ENCODE peak calls at places on chromosomes 1 and 21, in eight cellular contexts. M is MV-4-11, K is NCI-H1092 treated with DMSO at 0.1 percent for 48 hours, X is NT2/D1, S is fibroblast of lung, C is left lung, H is GM12878, V is activated T-helper 1 cell treated with Interleukin-2 at 50 U/mL for 16 hours. J is an unnamed sample.

GRCh38 chr1:2917284-2917683 is 104.0 kb upstream of the ACTRT2 start:
- DNase-seq in M (no peak), K (no peak), X (no peak), S (no peak), C (no peak), H (no peak), V (no peak), J (no peak)

GRCh38 chr1:29912413-29912812 is 676.1 kb downstream of the PTPRU start:
- DNase-seq in M (peak; percentile 47), K (peak; percentile 23), X (no peak), S (peak; percentile 53), C (no peak), H (no peak), V (no peak), J (peak; percentile 37)

GRCh38 chr21:32818411-32818810 is 46.9 kb upstream of the PAXBP1 start:
- DNase-seq in M (no peak), K (no peak), X (no peak), S (no peak), C (no peak), H (no peak), V (no peak), J (no peak)

GRCh38 chr1:207890136-207890738 is 20.7 kb downstream of the CD34 start:
- DNase-seq in M (peak; percentile 93), K (no peak), X (no peak), S (peak; percentile 70), C (peak; percentile 70), H (no peak), V (no peak), J (peak; percentile 68)

GRCh38 chr21:39730418-39731107 is 14.4 kb upstream of the IGSF5 start:
- DNase-seq in M (no peak), K (no peak), X (no peak), S (no peak), C (no peak), H (no peak), V (no peak), J (no peak)

GRCh38 chr21:38702196-38702595 is 103.5 kb upstream of the ETS2 start:
- DNase-seq in M (no peak), K (peak; percentile 71), X (no peak), S (no peak), C (no peak), H (no peak), V (no peak), J (no peak)

GRCh38 chr1:109864960-109865611 is 45.6 kb upstream of the CSF1 start:
- DNase-seq in M (no peak), K (no peak), X (peak; percentile 40), S (peak; percentile 69), C (no peak), H (no peak), V (no peak), J (no peak)

GRCh38 chr1:246602194-246602593 is 35.9 kb downstream of the CNST start:
- DNase-seq in M (peak; percentile 57), K (no peak), X (no peak), S (no peak), C (no peak), H (no peak), V (no peak), J (peak; percentile 44)

GRCh38 chr21:45554477-45555175 is 12.4 kb upstream of the SLC19A1 start:
- DNase-seq in M (peak; percentile 38), K (peak; percentile 65), X (peak; percentile 47), S (peak; percentile 58), C (peak; percentile 90), H (peak; percentile 23), V (peak; percentile 85), J (peak; percentile 81)

GRCh38 chr1:235067396-235068154 is 61.1 kb downstream of the TOMM20 start:
- DNase-seq in M (peak; percentile 77), K (no peak), X (no peak), S (peak; percentile 98), C (peak; percentile 89), H (no peak), V (no peak), J (peak; percentile 64)

GRCh38 chr1:14010431-14010830 is 310.4 kb downstream of the PRDM2 start:
- DNase-seq in M (no peak), K (no peak), X (no peak), S (no peak), C (no peak), H (no peak), V (no peak), J (peak; percentile 4)

GRCh38 chr1:229975047-229975446 is 92.0 kb upstream of the GALNT2 start:
- DNase-seq in M (no peak), K (no peak), X (no peak), S (no peak), C (no peak), H (no peak), V (no peak), J (no peak)

GRCh38 chr1:19728413-19729145 is 63.9 kb downstream of the HTR6 start:
- DNase-seq in M (no peak), K (no peak), X (no peak), S (no peak), C (no peak), H (no peak), V (no peak), J (no peak)

GRCh38 chr1:218330043-218330623 is 15.0 kb upstream of the TGFB2 start:
- DNase-seq in M (no peak), K (peak; percentile 51), X (no peak), S (peak; percentile 69), C (no peak), H (no peak), V (no peak), J (peak; percentile 45)

GRCh38 chr1:184664042-184664659 is 90.5 kb downstream of the EDEM3 start:
- DNase-seq in M (peak; percentile 4), K (peak; percentile 84), X (peak; percentile 86), S (peak; percentile 78), C (peak; percentile 81), H (no peak), V (no peak), J (peak; percentile 64)

GRCh38 chr1:241849345-241849695 is 1.3 kb downstream of the EXO1 start:
- DNase-seq in M (no peak), K (no peak), X (no peak), S (no peak), C (no peak), H (no peak), V (no peak), J (peak; percentile 9)

GRCh38 chr1:203743101-203743501 is 21.9 kb upstream of the LAX1 start:
- DNase-seq in M (no peak), K (no peak), X (peak; percentile 13), S (no peak), C (no peak), H (no peak), V (no peak), J (no peak)

GRCh38 chr1:109825774-109826173 is 62.1 kb upstream of the EPS8L3 start:
- DNase-seq in M (no peak), K (no peak), X (no peak), S (no peak), C (no peak), H (no peak), V (no peak), J (no peak)

GRCh38 chr1:10896673-10897072 is 100.2 kb upstream of the CASZ1 start:
- DNase-seq in M (no peak), K (no peak), X (no peak), S (no peak), C (no peak), H (no peak), V (no peak), J (no peak)

GRCh38 chr1:204225841-204226745 is 12.3 kb upstream of the GOLT1A start:
- DNase-seq in M (peak; percentile 72), K (no peak), X (no peak), S (no peak), C (no peak), H (no peak), V (no peak), J (peak; percentile 38)

GRCh38 chr1:18174016-18174415 is 66.4 kb downstream of the IGSF21 start:
- DNase-seq in M (no peak), K (no peak), X (no peak), S (no peak), C (no peak), H (no peak), V (no peak), J (no peak)

GRCh38 chr1:193939585-193939984 is 753.2 kb upstream of the B3GALT2 start:
- DNase-seq in M (no peak), K (no peak), X (no peak), S (no peak), C (no peak), H (no peak), V (no peak), J (no peak)

GRCh38 chr1:201074018-201074417 is 38.2 kb downstream of the CACNA1S start:
- DNase-seq in M (no peak), K (no peak), X (no peak), S (no peak), C (no peak), H (no peak), V (no peak), J (no peak)

GRCh38 chr1:7299329-7299799 is 471.7 kb upstream of the VAMP3 start:
- DNase-seq in M (no peak), K (no peak), X (peak; percentile 49), S (peak; percentile 99), C (peak; percentile 54), H (no peak), V (no peak), J (no peak)

GRCh38 chr1:115069626-115070308 is 19.5 kb downstream of the TSPAN2 start:
- DNase-seq in M (no peak), K (no peak), X (no peak), S (no peak), C (no peak), H (no peak), V (no peak), J (no peak)

GRCh38 chr1:235368428-235368827 is 1.2 kb downstream of the TBCE start:
- DNase-seq in M (no peak), K (no peak), X (no peak), S (no peak), C (no peak), H (no peak), V (no peak), J (no peak)